ENCODE peak calls at places on chromosome 20, in ten cellular contexts. Y is activated naive CD4-positive, alpha-beta T cell; I is NCI-H226; D is SK-MEL-5; F is spleen; B is stimulated activated CD8-positive, alpha-beta memory T cell treated with anti-CD3 and anti-CD28 coated beads, Interleukin-4, amount 100 ng/mL, for 4 hours; P is NCI-H1105; Q is NCI-H460; U is omental fat pad; Z is stimulated activated CD4-positive, alpha-beta T cell treated with anti-CD3 and anti-CD28 coated beads, Interleukin-15, amount 100 ng/mL, for 1 hour. L is an unnamed sample.

GRCh38 chr20:48656661-48657211 is 171.1 kb downstream of the PREX1 start:
- DNase-seq in B (no peak), I (no peak), Z (no peak), U (no peak), F (peak), Q (peak), D (peak), Y (no peak), P (no peak), L (no peak)

GRCh38 chr20:63427724-63428330 is 44.6 kb downstream of the KCNQ2 start:
- DNase-seq in B (no peak), Z (no peak), U (no peak), D (no peak), Q (no peak), P (no peak), F (no peak), I (no peak), Y (no peak), L (no peak)

GRCh38 chr20:58219342-58219700 is 9.1 kb downstream of the ANKRD60 start:
- DNase-seq in U (no peak), Y (no peak), Z (no peak), B (no peak), F (no peak), Q (no peak), I (peak), P (no peak), D (no peak), L (no peak)

GRCh38 chr20:14710941-14711340 is 373.5 kb upstream of the FLRT3 start:
- DNase-seq in F (no peak), U (no peak), Y (no peak), D (no peak), Z (no peak), Q (no peak), I (no peak), P (no peak), B (no peak), L (no peak)

GRCh38 chr20:19695081-19695480 is 63.0 kb upstream of the RIN2 start:
- DNase-seq in Q (no peak), Z (no peak), I (no peak), B (no peak), Y (no peak), U (no peak), F (no peak), P (no peak), D (no peak), L (no peak)

GRCh38 chr20:9615766-9616454 is 101.5 kb downstream of the LAMP5 start:
- DNase-seq in Y (no peak), Q (no peak), Z (no peak), I (no peak), D (no peak), P (no peak), B (no peak), F (no peak), U (no peak), L (no peak)

GRCh38 chr20:33983371-33983770 is 10.3 kb upstream of the RALY start:
- DNase-seq in B (no peak), F (no peak), U (no peak), P (no peak), Y (no peak), Z (no peak), I (no peak), D (no peak), Q (no peak), L (no peak)

GRCh38 chr20:18984238-18985200 is 170.9 kb downstream of the SCP2D1 start:
- DNase-seq in Z (no peak), B (no peak), U (no peak), Q (no peak), P (no peak), D (peak), Y (no peak), I (no peak), F (no peak), L (no peak)

GRCh38 chr20:62808211-62808865 is 3.7 kb downstream of the OGFR start:
- DNase-seq in Y (peak), P (peak), U (peak), D (peak), I (peak), B (peak), Q (peak), Z (peak), F (peak), L (peak)

GRCh38 chr20:23408957-23409356 is 12.3 kb downstream of the NAPB start:
- DNase-seq in D (no peak), Z (no peak), F (no peak), Y (no peak), B (no peak), P (no peak), Q (no peak), I (no peak), U (no peak), L (no peak)

GRCh38 chr20:34904202-34904621 is 27.8 kb downstream of the ACSS2 start:
- DNase-seq in B (no peak), I (peak), D (no peak), Q (no peak), Y (no peak), P (no peak), U (no peak), F (no peak), Z (no peak), L (no peak)

GRCh38 chr20:10669843-10670446 is 3.9 kb downstream of the JAG1 start:
- DNase-seq in U (no peak), I (no peak), F (no peak), Y (no peak), B (no peak), Q (no peak), P (no peak), D (peak), Z (no peak), L (no peak)

GRCh38 chr20:49320460-49320859 is 42.6 kb upstream of the ZNFX1 start:
- DNase-seq in U (no peak), F (no peak), Q (peak), D (peak), P (no peak), Y (no peak), I (peak), B (no peak), Z (no peak), L (no peak)

GRCh38 chr20:36352843-36353553 is 46.9 kb downstream of the DLGAP4 start:
- DNase-seq in Z (no peak), F (no peak), I (no peak), Q (no peak), P (no peak), Y (no peak), D (no peak), U (no peak), B (no peak), L (no peak)

GRCh38 chr20:20248620-20249200 is 119.2 kb upstream of the INSM1 start:
- DNase-seq in F (no peak), P (no peak), Y (no peak), D (no peak), B (no peak), Q (no peak), I (no peak), Z (no peak), U (no peak), L (no peak)

GRCh38 chr20:53841741-53842140 is 228.7 kb downstream of the BCAS1 start:
- DNase-seq in F (no peak), B (no peak), Z (no peak), I (no peak), D (no peak), P (no peak), U (no peak), Y (no peak), Q (no peak), L (no peak)

GRCh38 chr20:15507151-15507550 is 1066.1 kb downstream of the KIF16B start:
- DNase-seq in B (no peak), Y (no peak), F (no peak), D (no peak), Q (no peak), U (no peak), P (no peak), I (no peak), Z (no peak), L (no peak)

GRCh38 chr20:43669332-43669731 is 2.4 kb downstream of the MYBL2 start:
- DNase-seq in I (peak), Q (no peak), F (peak), D (no peak), P (no peak), Z (no peak), B (no peak), Y (no peak), U (no peak), L (no peak)